ENCODE peak calls at places on chromosomes 5 and 9, in nine cellular contexts. K is T47D, W is activated B cell treated with CpG ODN at 0.5 μM for 24 hours, E is T-cell, A is A172, X is WERI-Rb-1, L is chondrocyte, F is AG08395, I is neural crest cell. Q is an unnamed sample.
A peak's percentile ranks its signal among the peaks of the same experiment; 100 is the strongest.

GRCh38 chr5:141958113-141958512 is at the start of gene PCDH12:
- DNase-seq in K (no peak), W (no peak), E (no peak), A (peak; percentile 33), X (peak; percentile 74), L (no peak), F (peak; percentile 27), I (no peak), Q (no peak)

GRCh38 chr5:116032094-116032517 is at the start of gene ARL14EPL:
- DNase-seq in K (peak; percentile 40), W (no peak), E (no peak), A (peak; percentile 95), X (peak; percentile 14), L (no peak), F (peak; percentile 70), I (no peak), Q (no peak)

GRCh38 chr5:75510417-75510835 is 1.0 kb downstream of the CERT1 start:
- DNase-seq in K (no peak), W (no peak), E (no peak), A (no peak), X (no peak), L (no peak), F (peak; percentile 20), I (no peak), Q (no peak)

GRCh38 chr5:9784231-9784630 is 154.1 kb upstream of the TAS2R1 start:
- DNase-seq in K (no peak), W (no peak), E (no peak), A (no peak), X (no peak), L (no peak), F (no peak), I (no peak), Q (no peak)

GRCh38 chr5:73939535-73939934 is 313.5 kb downstream of the ARHGEF28 start:
- DNase-seq in K (peak; percentile 37), W (no peak), E (no peak), A (no peak), X (no peak), L (no peak), F (no peak), I (no peak), Q (no peak)

GRCh38 chr5:175698401-175699115 is 40.7 kb downstream of the HRH2 start:
- DNase-seq in K (no peak), W (no peak), E (no peak), A (no peak), X (no peak), L (peak; percentile 37), F (no peak), I (no peak), Q (no peak)

GRCh38 chr5:6700074-6700685 is 13.1 kb upstream of the TENT4A start:
- DNase-seq in K (peak; percentile 67), W (no peak), E (no peak), A (no peak), X (no peak), L (no peak), F (no peak), I (no peak), Q (no peak)

GRCh38 chr5:135265497-135266300 is 133.3 kb downstream of the MACROH2A1 start:
- DNase-seq in K (no peak), W (no peak), E (no peak), A (no peak), X (peak; percentile 80), L (no peak), F (no peak), I (no peak), Q (no peak)

GRCh38 chr5:36647046-36647445 is 40.6 kb downstream of the SLC1A3 start:
- DNase-seq in K (no peak), W (no peak), E (no peak), A (no peak), X (no peak), L (no peak), F (no peak), I (no peak), Q (no peak)

GRCh38 chr9:16960084-16960483 is 89.6 kb upstream of the BNC2 start:
- DNase-seq in K (no peak), W (no peak), E (no peak), A (peak; percentile 18), X (no peak), L (no peak), F (no peak), I (no peak), Q (no peak)

GRCh38 chr5:66958126-66958983 is 238.2 kb downstream of the CD180 start:
- DNase-seq in K (no peak), W (no peak), E (no peak), A (no peak), X (no peak), L (no peak), F (peak; percentile 45), I (no peak), Q (no peak)

GRCh38 chr9:4970970-4971641 is 14.0 kb upstream of the JAK2 start:
- DNase-seq in K (no peak), W (no peak), E (peak; percentile 2), A (no peak), X (no peak), L (no peak), F (no peak), I (no peak), Q (peak; percentile 77)

GRCh38 chr5:89211836-89212235 is 328.9 kb upstream of the MEF2C start:
- DNase-seq in K (no peak), W (no peak), E (no peak), A (peak; percentile 70), X (no peak), L (no peak), F (peak; percentile 74), I (no peak), Q (no peak)

GRCh38 chr9:96441798-96442445 is 8.0 kb upstream of the HABP4 start:
- DNase-seq in K (peak; percentile 75), W (no peak), E (no peak), A (peak; percentile 24), X (peak; percentile 28), L (no peak), F (no peak), I (no peak), Q (no peak)

GRCh38 chr5:174692381-174692780 is 32.0 kb upstream of the MSX2 start:
- DNase-seq in K (no peak), W (no peak), E (no peak), A (no peak), X (no peak), L (no peak), F (no peak), I (no peak), Q (no peak)

GRCh38 chr9:68685770-68686169 is 19.3 kb upstream of the PIP5K1B start:
- DNase-seq in K (peak; percentile 49), W (peak; percentile 27), E (no peak), A (peak; percentile 11), X (peak; percentile 43), L (no peak), F (no peak), I (no peak), Q (no peak)

GRCh38 chr5:135680713-135681112 is 101.9 kb upstream of the CXCL14 start:
- DNase-seq in K (no peak), W (no peak), E (no peak), A (no peak), X (no peak), L (no peak), F (no peak), I (no peak), Q (no peak)

GRCh38 chr5:16467363-16468219 is 2.0 kb upstream of the ZNF622 start:
- DNase-seq in K (no peak), W (no peak), E (no peak), A (peak; percentile 60), X (no peak), L (no peak), F (peak; percentile 70), I (no peak), Q (no peak)

GRCh38 chr9:108184941-108185340 is 670.8 kb downstream of the ACTL7B start:
- DNase-seq in K (peak; percentile 77), W (no peak), E (no peak), A (peak; percentile 80), X (no peak), L (no peak), F (peak; percentile 61), I (no peak), Q (no peak)